ENCODE peak calls at places on chromosomes 1 and 21, in five cellular contexts. Z, L, X, M and Y are unnamed samples.

GRCh38 chr1:86567341-86567740 is 20.5 kb downstream of the CLCA4 start:
- DNase-seq in Z (no peak), X (no peak), M (no peak), L (no peak), Y (no peak)

GRCh38 chr21:46323227-46323709 is 402 bp downstream of the C21orf58 start:
- DNase-seq in M (no peak), L (peak; percentile 29), X (no peak), Z (no peak), Y (no peak)

GRCh38 chr1:88029142-88029541 is 654.9 kb upstream of the PKN2 start:
- DNase-seq in M (no peak), Z (peak; percentile 2), X (peak; percentile 77), L (no peak), Y (no peak)

GRCh38 chr1:153122831-153123421 is 9.6 kb upstream of the SPRR2F start:
- DNase-seq in X (no peak), M (peak; percentile 40), L (peak; percentile 74), Z (no peak), Y (peak; percentile 35)

GRCh38 chr1:40059292-40059959 is 18.9 kb downstream of the CAP1 start:
- DNase-seq in M (no peak), X (peak; percentile 43), Z (no peak), L (peak; percentile 53), Y (peak; percentile 56)

GRCh38 chr1:231550448-231550781 is 21.9 kb downstream of the TSNAX start:
- DNase-seq in L (no peak), X (peak; percentile 50), M (no peak), Z (peak; percentile 43), Y (peak; percentile 57)

GRCh38 chr21:25977068-25977611 is 193.4 kb downstream of the APP start:
- DNase-seq in Z (no peak), X (no peak), M (no peak), L (no peak), Y (no peak)

GRCh38 chr1:202615501-202616354 is 94.5 kb downstream of the SYT2 start:
- DNase-seq in X (no peak), M (peak; percentile 70), Z (no peak), L (no peak), Y (no peak)

GRCh38 chr1:6358757-6359567 is 34.6 kb downstream of the ACOT7 start:
- DNase-seq in X (no peak), L (no peak), Z (no peak), M (no peak), Y (no peak)

GRCh38 chr1:19210772-19211549 is 895 bp upstream of the UBR4 start:
- DNase-seq in L (no peak), M (no peak), Z (no peak), X (no peak), Y (peak; percentile 51)

GRCh38 chr1:15667362-15667761 is 16.8 kb upstream of the PLEKHM2 start:
- DNase-seq in X (no peak), M (no peak), L (no peak), Z (no peak), Y (no peak)

GRCh38 chr1:51962486-51963356 is 27.8 kb downstream of the RAB3B start:
- DNase-seq in L (no peak), Z (no peak), M (peak; percentile 20), X (no peak), Y (no peak)

GRCh38 chr1:7508052-7508745 is 262.9 kb upstream of the VAMP3 start:
- DNase-seq in Z (no peak), L (no peak), M (no peak), X (no peak), Y (no peak)

GRCh38 chr1:46692806-46693770 is 21.4 kb downstream of the TEX38 start:
- DNase-seq in L (no peak), M (no peak), X (peak; percentile 13), Z (no peak), Y (no peak)

GRCh38 chr1:226132731-226133503 is 53.6 kb downstream of the ACBD3 start:
- DNase-seq in M (no peak), Z (no peak), X (no peak), L (no peak), Y (no peak)

GRCh38 chr1:214854126-214854875 is 228.2 kb upstream of the KCNK2 start:
- DNase-seq in M (no peak), L (no peak), X (no peak), Z (no peak), Y (no peak)
- TF ChIP-seq ESRRA in M (no peak), L (no peak), X (no peak), Z (no peak), Y (no peak)

DNA sequence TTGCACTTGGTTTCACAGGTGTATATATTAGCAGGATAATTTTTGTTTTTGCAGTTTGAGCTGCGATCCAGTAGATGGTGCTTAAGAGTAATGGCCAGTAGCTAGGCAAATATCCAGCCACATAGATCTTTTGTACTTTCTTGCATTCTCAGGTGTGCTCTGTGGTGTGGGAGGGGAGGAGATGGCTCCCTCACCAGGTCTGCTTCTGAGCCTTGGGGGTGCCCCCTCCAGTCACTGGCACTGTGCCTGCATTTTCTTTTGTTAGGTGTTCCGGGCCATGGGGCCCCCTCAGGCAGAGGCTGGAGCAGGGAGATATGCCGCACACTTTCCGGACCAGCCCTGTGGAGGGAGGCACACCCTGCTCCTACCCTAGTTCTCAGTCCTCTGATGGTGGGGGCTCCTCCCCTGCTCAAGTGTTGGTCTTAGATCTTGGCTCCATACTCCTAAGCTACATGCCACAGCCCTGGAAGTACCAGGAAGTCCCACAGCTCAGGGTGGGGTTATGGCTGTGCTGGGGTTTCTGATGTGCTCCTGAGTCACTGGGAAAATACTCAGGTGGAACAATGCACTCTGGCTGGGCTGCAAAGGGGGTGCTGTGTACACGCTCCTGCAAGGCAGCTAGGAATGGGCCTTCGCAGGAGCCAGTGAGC is 197.6 kb upstream of the DMRTA2 start:
- DNase-seq in Z (no peak), X (peak; percentile 45), M (no peak), L (peak; percentile 32), Y (peak; percentile 33)
- TF ChIP-seq ESRRA in Z (no peak), X (no peak), M (no peak), L (no peak), Y (no peak)

GRCh38 chr1:186514367-186514766 is 53.5 kb upstream of the PDC start:
- DNase-seq in X (no peak), L (no peak), Z (no peak), M (no peak), Y (no peak)

GRCh38 chr1:186518822-186519381 is 58.0 kb upstream of the PDC start:
- DNase-seq in Z (no peak), L (no peak), M (no peak), X (no peak), Y (no peak)

GRCh38 chr1:186518395-186518794 is 57.5 kb upstream of the PDC start:
- DNase-seq in X (no peak), L (no peak), M (no peak), Z (no peak), Y (no peak)

DNA sequence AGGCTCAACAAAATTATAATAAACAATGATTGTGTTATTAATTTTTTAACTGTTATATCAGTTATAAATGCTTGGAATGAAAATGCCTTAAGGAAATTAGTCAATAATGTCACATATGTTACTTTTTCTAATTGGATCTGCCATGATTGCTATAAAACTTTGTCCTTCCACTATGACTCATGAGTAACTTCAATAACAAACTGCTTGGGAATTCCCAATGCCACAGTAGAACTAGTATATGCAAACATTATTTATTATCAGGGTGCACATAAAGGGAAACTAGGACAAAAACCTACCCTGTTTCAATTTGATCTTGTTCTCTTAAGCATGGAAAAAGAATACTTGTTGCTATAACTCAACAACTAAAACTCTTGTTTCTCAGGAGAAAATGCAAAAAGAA is 59.1 kb upstream of the PDC start:
- DNase-seq in L (no peak), M (no peak), X (no peak), Z (no peak), Y (no peak)
- TF ChIP-seq ESRRA in L (no peak), M (no peak), X (no peak), Z (no peak), Y (no peak)

GRCh38 chr1:171457412-171457811 is 27.9 kb upstream of the PRRC2C start:
- DNase-seq in M (no peak), X (no peak), Z (no peak), L (no peak), Y (no peak)
- TF ChIP-seq ESRRA in M (no peak), X (no peak), Z (no peak), L (no peak), Y (no peak)